ENCODE peak calls at places on chromosomes 3 and 15, in six cellular contexts. W, P, Q, F, T and C are unnamed samples.
A peak's percentile ranks its signal among the peaks of the same experiment; 100 is the strongest.

GRCh38 chr3:58350627-58351013 is 17.9 kb downstream of the PXK start:
- DNase-seq in W (no peak), P (no peak), Q (no peak), F (no peak), T (no peak), C (no peak)

GRCh38 chr3:122920986-122921385 is 106.6 kb downstream of the SEMA5B start:
- DNase-seq in W (no peak), P (no peak), Q (no peak), F (no peak), T (no peak), C (no peak)

GRCh38 chr15:22868495-22868894 is 30.0 kb downstream of the NIPA2 start:
- DNase-seq in W (no peak), P (no peak), Q (no peak), F (no peak), T (no peak), C (no peak)

GRCh38 chr15:65423150-65423976 is 616 bp upstream of the IGDCC4 start:
- DNase-seq in W (no peak), P (no peak), Q (no peak), F (no peak), T (no peak), C (no peak)

GRCh38 chr3:25033407-25034029 is 394.5 kb upstream of the RARB start:
- DNase-seq in W (no peak), P (peak; percentile 61), Q (peak; percentile 60), F (peak; percentile 15), T (peak; percentile 72), C (peak; percentile 33)

GRCh38 chr3:179438836-179439235 is 12.4 kb downstream of the GNB4 start:
- DNase-seq in W (no peak), P (no peak), Q (no peak), F (no peak), T (no peak), C (no peak)

GRCh38 chr15:67164401-67164791 is 90.1 kb downstream of the AAGAB start:
- DNase-seq in W (no peak), P (no peak), Q (no peak), F (no peak), T (no peak), C (no peak)

GRCh38 chr15:55998478-55998877 is 5.1 kb upstream of the NEDD4 start:
- DNase-seq in W (no peak), P (no peak), Q (no peak), F (no peak), T (no peak), C (no peak)

GRCh38 chr3:45967724-45968123 is 24.5 kb downstream of the CXCR6 start:
- DNase-seq in W (no peak), P (no peak), Q (no peak), F (peak; percentile 35), T (no peak), C (no peak)

GRCh38 chr3:20186600-20187004 is 596 bp upstream of the SGO1 start:
- DNase-seq in W (no peak), P (no peak), Q (peak; percentile 7), F (no peak), T (no peak), C (no peak)
- TF ChIP-seq CTCF in W (no peak), P (no peak), Q (no peak), F (no peak), T (no peak), C (no peak)

GRCh38 chr3:27462228-27462627 is 22.0 kb downstream of the SLC4A7 start:
- DNase-seq in W (no peak), P (no peak), Q (no peak), F (no peak), T (no peak), C (no peak)
- H3K9me3 ChIP-seq in W (peaks cover 4% of the 10 kb centered on the region), P (no peaks in the 10 kb centered on the region), Q (no peaks in the 10 kb centered on the region), F (no peaks in the 10 kb centered on the region), T (no peaks in the 10 kb centered on the region), C (no peaks in the 10 kb centered on the region)

GRCh38 chr3:143851331-143852017 is 3.2 kb upstream of the SLC9A9 start:
- DNase-seq in W (no peak), P (no peak), Q (no peak), F (no peak), T (no peak), C (no peak)
- TF ChIP-seq CTCF in W (no peak), P (no peak), Q (no peak), F (no peak), T (no peak), C (no peak)

DNA sequence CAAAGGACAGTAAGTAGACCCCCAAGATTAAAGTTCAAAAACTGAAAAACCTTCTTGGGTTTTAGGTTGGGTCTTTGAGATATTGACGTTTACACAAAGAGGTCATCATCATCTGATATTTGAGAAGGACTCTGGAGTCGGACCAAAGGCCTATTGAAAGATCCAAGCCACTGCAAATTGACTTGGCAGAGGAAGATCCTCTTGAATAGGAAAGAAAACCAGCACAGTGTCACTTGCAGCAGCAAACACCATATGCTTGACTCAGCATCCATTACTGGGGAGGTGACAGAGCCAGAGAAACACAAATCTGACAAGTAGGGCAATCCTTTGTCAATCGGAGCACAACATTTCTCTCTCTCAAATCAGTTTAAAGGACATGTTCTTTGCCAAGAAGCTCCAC is 648.4 kb upstream of the NR2F2 start:
- DNase-seq in W (no peak), P (no peak), Q (no peak), F (no peak), T (no peak), C (no peak)
- H3K9me3 ChIP-seq in W (no peaks in the 10 kb centered on the region), P (no peaks in the 10 kb centered on the region), Q (no peaks in the 10 kb centered on the region), F (no peaks in the 10 kb centered on the region), T (no peaks in the 10 kb centered on the region), C (no peaks in the 10 kb centered on the region)

GRCh38 chr3:12136371-12136770 is 22.3 kb downstream of the TIMP4 start:
- DNase-seq in W (no peak), P (no peak), Q (no peak), F (no peak), T (no peak), C (no peak)

GRCh38 chr3:12141350-12141749 is 17.4 kb downstream of the TIMP4 start:
- DNase-seq in W (no peak), P (no peak), Q (no peak), F (no peak), T (no peak), C (no peak)

GRCh38 chr3:12142476-12142875 is 16.2 kb downstream of the TIMP4 start:
- DNase-seq in W (no peak), P (no peak), Q (no peak), F (no peak), T (no peak), C (no peak)

GRCh38 chr3:12138044-12138443 is 20.7 kb downstream of the TIMP4 start:
- DNase-seq in W (no peak), P (no peak), Q (peak; percentile 13), F (no peak), T (peak; percentile 47), C (no peak)

GRCh38 chr3:12139111-12139511 is 19.6 kb downstream of the TIMP4 start:
- DNase-seq in W (no peak), P (no peak), Q (peak; percentile 43), F (no peak), T (peak; percentile 43), C (no peak)
- TF ChIP-seq CTCF in W (peak; percentile 72), P (no peak), Q (peak; percentile 67), F (peak; percentile 60), T (peak; percentile 22), C (peak; percentile 48)